ENCODE peak calls at places on chromosomes 13 and 19, in five cellular contexts. Y, E, P, O and C are unnamed samples.

GRCh38 chr19:4032436-4032835 is 24.9 kb downstream of the PIAS4 start:
- DNase-seq in Y (no peak), E (no peak), P (no peak), O (no peak), C (no peak)

GRCh38 chr13:59951011-59951410 is 212.7 kb downstream of the DIAPH3 start:
- DNase-seq in Y (no peak), E (no peak), P (no peak), O (no peak), C (peak)

GRCh38 chr19:32969549-32969948 is 2.2 kb downstream of the CEP89 start:
- DNase-seq in Y (no peak), E (no peak), P (no peak), O (no peak), C (no peak)

GRCh38 chr19:11378319-11379189 is 4.1 kb downstream of the SWSAP1 start:
- DNase-seq in Y (no peak), E (peak), P (peak), O (no peak), C (peak)

GRCh38 chr19:13684021-13684420 is 80.3 kb upstream of the MRI1 start:
- DNase-seq in Y (no peak), E (no peak), P (no peak), O (no peak), C (no peak)

GRCh38 chr13:75091707-75092106 is 390.3 kb downstream of the TBC1D4 start:
- DNase-seq in Y (no peak), E (no peak), P (no peak), O (no peak), C (no peak)

GRCh38 chr13:44648392-44649117 is 72.4 kb upstream of the TSC22D1 start:
- DNase-seq in Y (no peak), E (peak), P (peak), O (no peak), C (peak)

GRCh38 chr13:45875951-45876350 is 24.4 kb upstream of the SIAH3 start:
- DNase-seq in Y (no peak), E (no peak), P (no peak), O (no peak), C (no peak)

GRCh38 chr13:35225582-35225981 is 250.9 kb downstream of the MAB21L1 start:
- DNase-seq in Y (no peak), E (no peak), P (no peak), O (no peak), C (no peak)

GRCh38 chr13:59641758-59642157 is 522.0 kb downstream of the DIAPH3 start:
- DNase-seq in Y (no peak), E (no peak), P (peak), O (no peak), C (no peak)

GRCh38 chr19:5128251-5128931 is 159.5 kb downstream of the KDM4B start:
- DNase-seq in Y (no peak), E (no peak), P (peak), O (peak), C (peak)